ENCODE peak calls at places on chromosomes 7 and 10, in five cellular contexts. Y is CD8-positive, alpha-beta memory T cell; L is BE2C; X is breast epithelium; N is adipocyte. D is an unnamed sample. For H3K4me1 and H3K9me3, the result is how much of the 10 kb centered on the place peaks cover.

GRCh38 chr10:4147214-4147613 is 362.2 kb upstream of the KLF6 start:
- DNase-seq in X (no peak), N (no peak), L (no peak), Y (no peak), D (no peak)

GRCh38 chr10:104276192-104276591 is 7.2 kb downstream of the GSTO2 start:
- DNase-seq in N (no peak), X (no peak), Y (no peak), L (no peak), D (no peak)

GRCh38 chr7:1678070-1678543 is 8.0 kb downstream of the ELFN1 start:
- DNase-seq in Y (no peak), X (peak), L (no peak), N (no peak), D (no peak)

GRCh38 chr10:101818958-101819633 is 852 bp upstream of the OGA start:
- DNase-seq in Y (no peak), N (no peak), X (no peak), L (no peak), D (no peak)

GRCh38 chr10:77909755-77910375 is 16.7 kb downstream of the DLG5 start:
- DNase-seq in N (peak), X (no peak), Y (no peak), L (no peak), D (no peak)

GRCh38 chr10:112831826-112832225 is 118.2 kb upstream of the TCF7L2 start:
- DNase-seq in L (no peak), Y (no peak), N (no peak), X (no peak), D (no peak)

GRCh38 chr7:144884913-144885312 is 49.1 kb upstream of the TPK1 start:
- DNase-seq in L (no peak), Y (no peak), N (no peak), X (no peak), D (no peak)

GRCh38 chr10:104706886-104707285 is 65.8 kb downstream of the SORCS3 start:
- DNase-seq in L (no peak), Y (no peak), X (no peak), N (no peak), D (no peak)

GRCh38 chr10:61830846-61831273 is 70.6 kb upstream of the ARID5B start:
- DNase-seq in L (no peak), Y (no peak), X (no peak), N (no peak), D (no peak)

GRCh38 chr7:132560825-132561529 is 15.3 kb downstream of the PLXNA4 start:
- DNase-seq in X (no peak), Y (no peak), L (no peak), N (no peak), D (no peak)

GRCh38 chr7:112411186-112411795 is 39.0 kb upstream of the IFRD1 start:
- DNase-seq in Y (no peak), L (peak), N (peak), X (no peak), D (no peak)

GRCh38 chr7:25889765-25890164 is 262.2 kb upstream of the NFE2L3 start:
- DNase-seq in X (no peak), Y (no peak), L (no peak), N (no peak), D (no peak)

GRCh38 chr7:471191-471865 is 48.3 kb downstream of the PDGFA start:
- DNase-seq in N (no peak), X (no peak), L (peak), Y (no peak), D (no peak)

GRCh38 chr10:97028126-97028831 is 157.5 kb downstream of the SLIT1 start:
- DNase-seq in L (no peak), X (no peak), Y (no peak), N (peak), D (no peak)

GRCh38 chr7:48176356-48176893 is 5.2 kb downstream of the ABCA13 start:
- DNase-seq in L (no peak), Y (no peak), X (no peak), N (no peak), D (no peak)

GRCh38 chr7:140961117-140961516 is 36.4 kb upstream of the BRAF start:
- DNase-seq in L (no peak), Y (no peak), X (no peak), N (no peak), D (no peak)

GRCh38 chr10:132730566-132730953 is 55.4 kb downstream of the NKX6-2 start:
- DNase-seq in N (no peak), Y (no peak), L (no peak), X (no peak), D (no peak)

GRCh38 chr7:134927076-134927475 is 59.2 kb upstream of the AGBL3 start:
- DNase-seq in X (no peak), L (no peak), Y (no peak), N (no peak), D (no peak)

GRCh38 chr7:127582361-127582760 is 3.0 kb downstream of the GCC1 start:
- DNase-seq in L (peak), Y (no peak), X (no peak), N (no peak), D (no peak)

GRCh38 chr10:97849101-97849490 is 547 bp upstream of the GOLGA7B start:
- DNase-seq in L (no peak), N (no peak), X (no peak), Y (peak), D (no peak)

GRCh38 chr10:101099901-101100300 is 31.2 kb upstream of the TLX1 start:
- DNase-seq in Y (no peak), L (no peak), N (no peak), X (no peak), D (no peak)

GRCh38 chr10:79180619-79181221 is 112.0 kb downstream of the ZMIZ1 start:
- DNase-seq in L (no peak), Y (no peak), N (no peak), X (no peak), D (no peak)
- H3K4me1 ChIP-seq in L (half or more), Y (under half), N (half or more), X (under half), D (under half)

GRCh38 chr7:99535667-99536066 is 16.2 kb downstream of the FAM200A start:
- DNase-seq in Y (no peak), N (no peak), X (no peak), L (no peak), D (no peak)
- H3K9me3 ChIP-seq in Y (under half), N (half or more), X (half or more), L (under half), D (under half)

GRCh38 chr7:55570218-55570873 is 2.0 kb downstream of the VOPP1 start:
- DNase-seq in Y (no peak), N (peak), X (no peak), L (no peak), D (peak)
- H3K4me1 ChIP-seq in Y (half or more), N (under half), X (under half), L (under half), D (half or more)

GRCh38 chr10:38094923-38095574 is 912 bp downstream of the ZNF37A start:
- DNase-seq in L (no peak), Y (no peak), N (no peak), X (no peak), D (no peak)
- H3K9me3 ChIP-seq in L (under half), Y (under half), N (under half), X (under half), D (under half)

GRCh38 chr10:86817246-86817645 is 60.8 kb downstream of the BMPR1A start:
- DNase-seq in Y (no peak), L (no peak), N (no peak), X (no peak), D (no peak)
- H3K4me1 ChIP-seq in Y (under half), L (under half), N (under half), X (under half), D (under half)

DNA sequence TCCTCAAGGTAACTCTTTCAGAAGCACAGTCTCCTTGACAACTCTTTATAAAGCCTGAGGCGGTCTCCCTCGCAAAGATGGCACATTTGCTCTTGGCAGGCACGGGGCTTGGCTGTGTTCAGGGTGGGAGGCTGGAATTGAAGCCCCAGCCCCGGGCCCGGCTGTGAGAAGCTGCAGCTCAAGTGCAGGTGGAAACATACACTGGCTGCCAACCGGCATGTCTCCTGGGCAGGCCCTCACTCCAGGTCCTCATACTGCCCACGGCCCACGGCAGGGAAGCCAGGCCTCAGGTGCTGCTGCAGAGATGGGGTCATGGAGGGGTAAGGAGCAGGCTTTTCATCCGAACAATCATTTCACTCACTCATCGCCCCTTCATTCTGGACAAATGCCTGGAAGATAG is 194.5 kb downstream of the TCERG1L start:
- DNase-seq in Y (no peak), X (no peak), L (no peak), N (no peak), D (no peak)
- H3K9me3 ChIP-seq in Y (under half), X (under half), L (under half), N (under half), D (under half)